ENCODE peak calls at places on chromosomes 5 and 9, in five cellular contexts. One of them, this sample, is unnamed.

GRCh38 chr5:39517800-39518199 is 93.0 kb upstream of the DAB2 start:
- DNase-seq in H1: no peak
- DNase-seq in K562: no peak
- DNase-seq in HepG2: no peak
- DNase-seq in GM12878: no peak
- DNase-seq in this sample: no peak

GRCh38 chr9:122370303-122370702 is 521 bp upstream of the PTGS1 start:
- DNase-seq in H1: no peak
- DNase-seq in K562: no peak
- DNase-seq in HepG2: no peak
- DNase-seq in GM12878: no peak
- DNase-seq in this sample: no peak

GRCh38 chr9:76302947-76303550 is 91.2 kb downstream of the RFK start:
- DNase-seq in H1: no peak
- DNase-seq in K562: peak
- DNase-seq in HepG2: peak
- DNase-seq in GM12878: no peak
- DNase-seq in this sample: no peak

GRCh38 chr9:97292200-97292599 is 15.3 kb upstream of the CCDC180 start:
- DNase-seq in H1: no peak
- DNase-seq in K562: no peak
- DNase-seq in HepG2: no peak
- DNase-seq in GM12878: no peak
- DNase-seq in this sample: no peak

GRCh38 chr5:76590027-76590426 is 33.2 kb downstream of the F2RL2 start:
- DNase-seq in H1: no peak
- DNase-seq in K562: no peak
- DNase-seq in HepG2: no peak
- DNase-seq in GM12878: peak
- DNase-seq in this sample: no peak

GRCh38 chr9:93864840-93865239 is 90.3 kb downstream of the BARX1 start:
- DNase-seq in H1: no peak
- DNase-seq in K562: no peak
- DNase-seq in HepG2: no peak
- DNase-seq in GM12878: no peak
- DNase-seq in this sample: no peak

GRCh38 chr5:136809382-136809781 is 444.0 kb upstream of the TRPC7 start:
- DNase-seq in H1: no peak
- DNase-seq in K562: no peak
- DNase-seq in HepG2: no peak
- DNase-seq in GM12878: peak
- DNase-seq in this sample: no peak

GRCh38 chr9:26928966-26929495 is 18.0 kb downstream of the PLAA start:
- DNase-seq in H1: no peak
- DNase-seq in K562: no peak
- DNase-seq in HepG2: no peak
- DNase-seq in GM12878: no peak
- DNase-seq in this sample: no peak

GRCh38 chr5:75831561-75831960 is 114.3 kb upstream of the POC5 start:
- DNase-seq in H1: no peak
- DNase-seq in K562: no peak
- DNase-seq in HepG2: no peak
- DNase-seq in GM12878: no peak
- DNase-seq in this sample: no peak

GRCh38 chr5:10695055-10695649 is 65.9 kb downstream of the DAP start:
- DNase-seq in H1: no peak
- DNase-seq in K562: no peak
- DNase-seq in HepG2: peak
- DNase-seq in GM12878: no peak
- DNase-seq in this sample: peak

GRCh38 chr9:87441251-87441650 is 56.4 kb upstream of the DAPK1 start:
- DNase-seq in H1: no peak
- DNase-seq in K562: no peak
- DNase-seq in HepG2: no peak
- DNase-seq in GM12878: no peak
- DNase-seq in this sample: no peak

GRCh38 chr9:116868212-116868611 is 181.1 kb downstream of the TRIM32 start:
- DNase-seq in H1: no peak
- DNase-seq in K562: no peak
- DNase-seq in HepG2: peak
- DNase-seq in GM12878: no peak
- DNase-seq in this sample: no peak

GRCh38 chr5:169101966-169102365 is 199.0 kb downstream of the SLIT3 start:
- DNase-seq in H1: no peak
- DNase-seq in K562: no peak
- DNase-seq in HepG2: no peak
- DNase-seq in GM12878: no peak
- DNase-seq in this sample: no peak

GRCh38 chr9:121284733-121285451 is 16.9 kb downstream of the GSN start:
- DNase-seq in H1: no peak
- DNase-seq in K562: no peak
- DNase-seq in HepG2: no peak
- DNase-seq in GM12878: no peak
- DNase-seq in this sample: no peak

GRCh38 chr9:27206041-27206440 is 90.9 kb downstream of the EQTN start:
- DNase-seq in H1: no peak
- DNase-seq in K562: no peak
- DNase-seq in HepG2: no peak
- DNase-seq in GM12878: no peak
- DNase-seq in this sample: no peak

GRCh38 chr9:124251605-124252366 is 6.0 kb upstream of the NEK6 start:
- DNase-seq in H1: no peak
- DNase-seq in K562: no peak
- DNase-seq in HepG2: no peak
- DNase-seq in GM12878: no peak
- DNase-seq in this sample: no peak

GRCh38 chr9:34139477-34140146 is 13.1 kb upstream of the DCAF12 start:
- DNase-seq in H1: no peak
- DNase-seq in K562: peak
- DNase-seq in HepG2: peak
- DNase-seq in GM12878: no peak
- DNase-seq in this sample: no peak

GRCh38 chr5:61969347-61969746 is 336.7 kb upstream of the KIF2A start:
- DNase-seq in H1: no peak
- DNase-seq in K562: no peak
- DNase-seq in HepG2: no peak
- DNase-seq in GM12878: no peak
- DNase-seq in this sample: no peak

GRCh38 chr5:149441194-149441753 is 62.2 kb upstream of the IL17B start:
- DNase-seq in H1: no peak
- DNase-seq in K562: no peak
- DNase-seq in HepG2: no peak
- DNase-seq in GM12878: no peak
- DNase-seq in this sample: no peak

GRCh38 chr5:150653762-150654158 is 7.3 kb upstream of the MYOZ3 start:
- DNase-seq in H1: no peak
- DNase-seq in K562: no peak
- DNase-seq in HepG2: no peak
- DNase-seq in GM12878: no peak
- DNase-seq in this sample: no peak

GRCh38 chr9:108780949-108781734 is 74.6 kb downstream of the ACTL7B start:
- DNase-seq in H1: no peak
- DNase-seq in K562: no peak
- DNase-seq in HepG2: no peak
- DNase-seq in GM12878: no peak
- DNase-seq in this sample: no peak
- TF ChIP-seq ATF2 in H1: no peak
- TF ChIP-seq ATF2 in K562: no peak
- TF ChIP-seq ATF2 in HepG2: no peak
- TF ChIP-seq ATF2 in GM12878: no peak
- TF ChIP-seq ATF2 in this sample: no peak

DNA sequence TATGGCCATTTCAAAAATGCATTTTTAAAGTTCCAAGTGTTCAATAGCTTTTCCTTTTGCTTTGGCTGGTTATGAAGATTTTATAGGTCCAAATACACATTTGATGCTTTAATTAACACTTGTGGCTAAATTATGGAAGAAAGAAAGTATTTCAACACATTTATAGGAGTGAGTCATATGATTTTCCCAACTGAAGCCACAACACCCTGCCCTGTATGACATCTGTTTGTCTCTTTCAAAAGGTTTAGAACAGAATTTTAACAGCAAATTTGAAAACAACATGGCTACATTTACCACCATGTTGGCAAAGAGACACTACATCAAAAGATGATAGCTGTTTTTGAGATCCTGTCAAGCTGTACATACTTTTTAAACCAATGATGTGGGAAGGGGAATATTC is 99.4 kb downstream of the TMEM174 start:
- DNase-seq in H1: no peak
- DNase-seq in K562: no peak
- DNase-seq in HepG2: no peak
- DNase-seq in GM12878: no peak
- DNase-seq in this sample: no peak
- TF ChIP-seq MAX in H1: no peak
- TF ChIP-seq MAX in K562: no peak
- TF ChIP-seq MAX in HepG2: no peak
- TF ChIP-seq MAX in GM12878: no peak
- TF ChIP-seq MAX in this sample: no peak

GRCh38 chr5:157345485-157345884 is 79.6 kb downstream of the CYFIP2 start:
- DNase-seq in H1: no peak
- DNase-seq in K562: no peak
- DNase-seq in HepG2: no peak
- DNase-seq in GM12878: no peak
- DNase-seq in this sample: no peak
- TF ChIP-seq SP1 in H1: no peak
- TF ChIP-seq SP1 in K562: no peak
- TF ChIP-seq SP1 in HepG2: no peak
- TF ChIP-seq SP1 in GM12878: no peak
- TF ChIP-seq SP1 in this sample: no peak

DNA sequence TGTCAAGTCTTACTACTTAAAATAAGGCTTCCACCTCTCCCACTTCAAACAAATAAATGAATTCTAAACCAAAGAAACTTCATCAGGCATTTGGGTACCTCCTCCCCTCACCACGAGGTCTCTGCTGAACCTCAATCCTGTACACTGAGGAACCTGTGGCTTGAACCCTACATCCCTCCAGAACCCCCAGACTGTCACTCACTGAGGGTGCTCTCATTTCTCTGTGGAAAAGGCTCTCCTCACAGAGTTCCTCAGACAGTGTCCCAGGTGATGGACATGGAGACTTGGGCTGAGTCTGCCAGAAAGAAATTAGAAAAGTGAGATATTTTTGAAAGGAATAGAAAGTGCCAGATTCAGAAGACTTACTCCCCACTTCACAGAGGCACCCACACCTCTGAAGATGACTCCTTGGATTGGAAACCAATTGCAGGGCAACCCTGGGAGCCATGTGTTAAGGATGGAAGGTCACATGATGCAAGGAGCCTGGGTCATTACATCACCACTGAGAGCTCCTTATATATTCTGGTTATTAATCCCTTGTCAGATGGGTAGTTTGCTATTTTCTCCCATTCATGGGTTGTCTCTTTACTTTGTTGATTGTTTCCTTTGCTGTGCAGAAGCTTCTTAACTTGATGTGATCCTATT is 19.8 kb downstream of the MLANA start:
- DNase-seq in H1: no peak
- DNase-seq in K562: no peak
- DNase-seq in HepG2: no peak
- DNase-seq in GM12878: no peak
- DNase-seq in this sample: no peak
- TF ChIP-seq ATF2 in H1: no peak
- TF ChIP-seq ATF2 in K562: no peak
- TF ChIP-seq ATF2 in HepG2: no peak
- TF ChIP-seq ATF2 in GM12878: no peak
- TF ChIP-seq ATF2 in this sample: no peak

DNA sequence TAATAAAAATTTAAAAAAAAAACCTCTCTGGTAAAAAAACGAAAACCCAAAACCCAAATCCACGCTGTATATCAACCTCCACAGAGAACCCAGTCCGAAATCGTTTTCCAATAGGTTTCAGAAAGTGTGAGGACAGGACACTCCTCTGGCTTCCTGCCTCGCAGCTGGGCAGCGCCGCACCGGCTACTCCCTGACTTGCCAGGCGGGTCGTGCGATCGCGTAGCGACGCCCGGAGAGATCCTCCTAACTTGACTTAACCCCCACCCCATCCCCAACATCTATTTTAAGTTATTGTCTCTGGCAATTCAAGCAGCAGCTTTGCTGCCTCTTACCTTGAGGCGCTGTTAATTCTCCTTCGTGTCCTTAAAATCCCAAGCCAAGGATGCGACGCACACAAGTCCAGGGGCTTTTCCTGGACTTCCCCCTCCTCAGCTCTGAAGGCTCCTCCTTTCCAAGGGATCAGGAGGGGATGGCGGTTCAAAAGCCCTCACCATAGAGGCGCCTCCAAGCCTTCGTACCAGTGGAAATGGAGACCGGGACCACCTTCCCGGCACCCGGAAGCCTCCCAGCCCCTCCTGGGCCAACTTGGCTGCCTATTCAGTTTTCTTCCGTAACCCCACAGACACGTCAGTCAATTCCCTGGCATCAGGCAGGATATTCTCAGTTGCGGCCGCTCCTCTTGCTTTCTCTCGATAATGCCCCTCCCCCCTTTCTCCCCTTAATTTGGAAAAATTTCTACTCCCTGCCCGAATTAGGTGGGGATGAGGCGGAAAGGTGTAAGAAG is 1639.5 kb upstream of the C9orf72 start:
- DNase-seq in H1: no peak
- DNase-seq in K562: no peak
- DNase-seq in HepG2: no peak
- DNase-seq in GM12878: no peak
- DNase-seq in this sample: peak
- TF ChIP-seq MAX in H1: no peak
- TF ChIP-seq MAX in K562: no peak
- TF ChIP-seq MAX in HepG2: no peak
- TF ChIP-seq MAX in GM12878: no peak
- TF ChIP-seq MAX in this sample: peak